ENCODE peak calls at places on chromosomes 3 and 15, in four cellular contexts. V, E, M and S are unnamed samples.

GRCh38 chr3:54888873-54889272 is 39.0 kb downstream of the LRTM1 start:
- DNase-seq in V (no peak), E (no peak), M (no peak), S (no peak)

GRCh38 chr3:120749843-120750242 is 7.3 kb downstream of the GTF2E1 start:
- DNase-seq in V (no peak), E (no peak), M (no peak), S (no peak)

GRCh38 chr3:129794319-129795201 is 99.0 kb downstream of the TMCC1 start:
- DNase-seq in V (peak), E (no peak), M (peak), S (peak)

GRCh38 chr3:50388021-50388719 is 28.8 kb upstream of the TMEM115 start:
- DNase-seq in V (peak), E (no peak), M (peak), S (peak)

GRCh38 chr3:194203482-194204035 is 67.6 kb downstream of the HES1 start:
- DNase-seq in V (peak), E (no peak), M (no peak), S (no peak)

GRCh38 chr15:88375234-88375926 is 91.8 kb downstream of the MRPL46 start:
- DNase-seq in V (no peak), E (no peak), M (no peak), S (no peak)

GRCh38 chr15:72740202-72740601 is 43.4 kb downstream of the ADPGK start:
- DNase-seq in V (no peak), E (no peak), M (no peak), S (no peak)

GRCh38 chr3:175192536-175192935 is 333.4 kb downstream of the NAALADL2 start:
- DNase-seq in V (no peak), E (no peak), M (no peak), S (no peak)

GRCh38 chr3:36494461-36495109 is 114.3 kb downstream of the STAC start:
- DNase-seq in V (no peak), E (no peak), M (no peak), S (peak)

GRCh38 chr3:117105650-117106049 is 396.1 kb downstream of the TUSC7 start:
- DNase-seq in V (no peak), E (no peak), M (no peak), S (no peak)

GRCh38 chr3:15610083-15610482 is 8.5 kb downstream of the BTD start:
- DNase-seq in V (no peak), E (peak), M (no peak), S (peak)

GRCh38 chr3:150359381-150359780 is 48.7 kb upstream of the TSC22D2 start:
- DNase-seq in V (no peak), E (no peak), M (no peak), S (no peak)

GRCh38 chr3:127820871-127821853 is 1.2 kb downstream of the MGLL start:
- DNase-seq in V (no peak), E (no peak), M (no peak), S (peak)

GRCh38 chr15:98154863-98155262 is 194.4 kb downstream of the ARRDC4 start:
- DNase-seq in V (no peak), E (peak), M (no peak), S (no peak)

GRCh38 chr3:55362206-55362960 is 124.7 kb downstream of the WNT5A start:
- DNase-seq in V (no peak), E (no peak), M (no peak), S (no peak)

GRCh38 chr3:35665390-35666055 is 26.2 kb downstream of the ARPP21 start:
- DNase-seq in V (peak), E (no peak), M (no peak), S (no peak)

GRCh38 chr3:185630182-185630622 is 44.1 kb downstream of the SENP2 start:
- DNase-seq in V (peak), E (peak), M (no peak), S (no peak)

GRCh38 chr3:64093825-64094712 is 70.8 kb upstream of the PSMD6 start:
- DNase-seq in V (no peak), E (no peak), M (no peak), S (no peak)

GRCh38 chr3:99579246-99579645 is 59.1 kb upstream of the COL8A1 start:
- DNase-seq in V (no peak), E (no peak), M (no peak), S (no peak)

GRCh38 chr3:59558906-59559720 is 509.3 kb upstream of the CFAP20DC start:
- DNase-seq in V (no peak), E (no peak), M (no peak), S (no peak)

GRCh38 chr15:68518046-68518445 is 60.7 kb upstream of the CORO2B start:
- DNase-seq in V (no peak), E (no peak), M (no peak), S (no peak)

GRCh38 chr3:133505813-133506212 is 67.7 kb upstream of the CDV3 start:
- DNase-seq in V (no peak), E (no peak), M (no peak), S (no peak)

GRCh38 chr3:166296179-166296783 is 459.1 kb upstream of the BCHE start:
- DNase-seq in V (no peak), E (no peak), M (no peak), S (no peak)

GRCh38 chr3:160540546-160540945 is 24.8 kb downstream of the KPNA4 start:
- DNase-seq in V (no peak), E (no peak), M (no peak), S (no peak)

GRCh38 chr15:59401810-59402569 is 29.3 kb upstream of the MYO1E start:
- DNase-seq in V (no peak), E (no peak), M (no peak), S (no peak)

GRCh38 chr3:181418249-181418648 is 293.5 kb upstream of the SOX2 start:
- DNase-seq in V (no peak), E (no peak), M (no peak), S (no peak)

GRCh38 chr3:14510838-14511622 is 29.1 kb downstream of the GRIP2 start:
- DNase-seq in V (no peak), E (no peak), M (no peak), S (no peak)

GRCh38 chr3:181633556-181633955 is 78.2 kb upstream of the SOX2 start:
- DNase-seq in V (no peak), E (no peak), M (no peak), S (no peak)

GRCh38 chr3:15579071-15579470 is 22.3 kb downstream of the HACL1 start:
- DNase-seq in V (no peak), E (no peak), M (no peak), S (no peak)